ENCODE peak calls at places on chromosomes 12 and 14, in six cellular contexts. R is effector memory CD4-positive, alpha-beta T cell; C is endothelial cell; X is tibial artery; M is epithelial cell of esophagus; Q is cardiac muscle cell. P is an unnamed sample.

GRCh38 chr14:96065661-96066459 is 26.7 kb downstream of the C14orf132 start:
- DNase-seq in R (no peak), C (no peak), X (no peak), M (no peak), Q (no peak), P (no peak)

GRCh38 chr12:132512197-132513069 is 22.5 kb downstream of the FBRSL1 start:
- DNase-seq in R (no peak), C (no peak), X (no peak), M (no peak), Q (no peak), P (no peak)

GRCh38 chr14:53151867-53152626 is 1.1 kb downstream of the DDHD1 start:
- DNase-seq in R (peak), C (peak), X (peak), M (peak), Q (peak), P (peak)

GRCh38 chr12:42862055-42862454 is 272.5 kb upstream of the PRICKLE1 start:
- DNase-seq in R (no peak), C (no peak), X (no peak), M (peak), Q (peak), P (no peak)

GRCh38 chr14:101199028-101199770 is 295.7 kb upstream of the RTL1 start:
- DNase-seq in R (no peak), C (no peak), X (no peak), M (no peak), Q (no peak), P (peak)

GRCh38 chr14:106845286-106846087 is 1319.1 kb downstream of the TMEM121 start:
- DNase-seq in R (no peak), C (no peak), X (no peak), M (no peak), Q (no peak), P (no peak)

GRCh38 chr12:1855241-1855640 is 34.9 kb downstream of the LRTM2 start:
- DNase-seq in R (no peak), C (no peak), X (no peak), M (peak), Q (peak), P (no peak)

GRCh38 chr12:86137936-86138335 is 118.3 kb downstream of the MGAT4C start:
- DNase-seq in R (no peak), C (no peak), X (no peak), M (peak), Q (peak), P (no peak)

GRCh38 chr14:24710403-24711063 is 76.5 kb upstream of the GZMB start:
- DNase-seq in R (no peak), C (peak), X (peak), M (peak), Q (peak), P (peak)

GRCh38 chr12:43797561-43798217 is 8.4 kb downstream of the TWF1 start:
- DNase-seq in R (no peak), C (no peak), X (no peak), M (no peak), Q (no peak), P (no peak)

GRCh38 chr14:90382491-90383125 is 14.2 kb upstream of the CALM1 start:
- DNase-seq in R (peak), C (peak), X (peak), M (peak), Q (peak), P (peak)

GRCh38 chr14:105058521-105059034 is 6.7 kb downstream of the GPR132 start:
- DNase-seq in R (no peak), C (no peak), X (no peak), M (no peak), Q (no peak), P (no peak)

GRCh38 chr14:44820230-44820964 is 141.3 kb downstream of the KLHL28 start:
- DNase-seq in R (no peak), C (no peak), X (no peak), M (no peak), Q (no peak), P (no peak)

GRCh38 chr12:119050663-119051062 is 69.3 kb downstream of the SRRM4 start:
- DNase-seq in R (no peak), C (no peak), X (no peak), M (no peak), Q (no peak), P (no peak)

GRCh38 chr14:100533647-100534485 is 53.4 kb downstream of the BEGAIN start:
- DNase-seq in R (no peak), C (no peak), X (peak), M (no peak), Q (peak), P (peak)

GRCh38 chr12:113385282-113385882 is 18.3 kb downstream of the SDS start:
- DNase-seq in R (no peak), C (no peak), X (no peak), M (no peak), Q (no peak), P (no peak)

GRCh38 chr12:11666651-11667050 is 17.2 kb downstream of the ETV6 start:
- DNase-seq in R (no peak), C (no peak), X (no peak), M (no peak), Q (no peak), P (no peak)

GRCh38 chr12:15706010-15706676 is 83.0 kb downstream of the EPS8 start:
- DNase-seq in R (no peak), C (no peak), X (no peak), M (peak), Q (no peak), P (no peak)

GRCh38 chr12:78473136-78473535 is 391.4 kb upstream of the SYT1 start:
- DNase-seq in R (no peak), C (no peak), X (no peak), M (peak), Q (peak), P (no peak)

GRCh38 chr12:39393179-39393578 is 49.7 kb downstream of the KIF21A start:
- DNase-seq in R (no peak), C (no peak), X (no peak), M (no peak), Q (no peak), P (no peak)

GRCh38 chr12:51318846-51319570 is 5.0 kb downstream of the BIN2 start:
- DNase-seq in R (peak), C (no peak), X (no peak), M (peak), Q (peak), P (no peak)

GRCh38 chr14:69093551-69094421 is 59.1 kb downstream of the DCAF5 start:
- DNase-seq in R (no peak), C (peak), X (no peak), M (no peak), Q (peak), P (peak)

GRCh38 chr12:2003676-2004112 is 563 bp downstream of the DCP1B start:
- DNase-seq in R (no peak), C (no peak), X (no peak), M (peak), Q (no peak), P (no peak)

GRCh38 chr12:64457036-64457435 is 5.1 kb downstream of the TBK1 start:
- DNase-seq in R (no peak), C (peak), X (no peak), M (no peak), Q (peak), P (no peak)

GRCh38 chr14:74979442-74980397 is 23.0 kb upstream of the EIF2B2 start:
- DNase-seq in R (no peak), C (no peak), X (peak), M (peak), Q (peak), P (no peak)

GRCh38 chr12:109770104-109770860 is 56.7 kb downstream of the FAM222A start:
- DNase-seq in R (no peak), C (no peak), X (peak), M (no peak), Q (no peak), P (no peak)

GRCh38 chr14:101707863-101708620 is 53.5 kb upstream of the PPP2R5C start:
- DNase-seq in R (no peak), C (no peak), X (no peak), M (no peak), Q (no peak), P (peak)